ENCODE peak calls at places on chromosome 1, in six cellular contexts. G, V, C, O, U and Y are unnamed samples.

GRCh38 chr1:27658951-27659496 is 13.0 kb downstream of the IFI6 start:
- DNase-seq in V (no peak), U (no peak), C (peak), G (peak), O (no peak), Y (no peak)

GRCh38 chr1:117657031-117657430 is 51.2 kb downstream of the TENT5C start:
- DNase-seq in V (no peak), U (no peak), O (peak), C (peak), G (peak), Y (no peak)

GRCh38 chr1:222124602-222125001 is 382.7 kb upstream of the DUSP10 start:
- DNase-seq in C (no peak), O (no peak), G (no peak), V (no peak), U (no peak), Y (no peak)

GRCh38 chr1:38608202-38608864 is 251.2 kb downstream of the RRAGC start:
- DNase-seq in G (no peak), U (no peak), O (peak), C (no peak), V (no peak), Y (peak)

GRCh38 chr1:16324456-16324890 is 27.8 kb downstream of the FBXO42 start:
- DNase-seq in V (peak), O (peak), C (peak), G (peak), U (no peak), Y (no peak)

GRCh38 chr1:155389831-155390230 is 69.1 kb downstream of the RUSC1 start:
- DNase-seq in G (no peak), U (no peak), C (no peak), V (no peak), O (peak), Y (no peak)

GRCh38 chr1:241770115-241770514 is 77.9 kb upstream of the EXO1 start:
- DNase-seq in C (no peak), G (no peak), U (no peak), O (no peak), V (no peak), Y (no peak)

GRCh38 chr1:1806890-1807289 is 28.6 kb upstream of the NADK start:
- DNase-seq in V (no peak), G (no peak), U (no peak), O (no peak), C (peak), Y (no peak)

GRCh38 chr1:26705788-26706237 is 10.0 kb downstream of the ARID1A start:
- DNase-seq in V (no peak), O (peak), G (peak), U (no peak), C (peak), Y (peak)

GRCh38 chr1:201636581-201636980 is 97.7 kb downstream of the NAV1 start:
- DNase-seq in U (no peak), O (peak), V (no peak), G (no peak), C (peak), Y (no peak)

GRCh38 chr1:37107153-37107552 is 72.8 kb upstream of the GRIK3 start:
- DNase-seq in U (no peak), C (no peak), V (no peak), G (no peak), O (no peak), Y (no peak)

GRCh38 chr1:23559136-23559984 is at the start of gene ID3:
- DNase-seq in U (peak), C (peak), V (peak), G (peak), O (peak), Y (peak)

GRCh38 chr1:202081992-202082391 is 40.7 kb upstream of the GPR37L1 start:
- DNase-seq in O (peak), G (no peak), U (no peak), C (no peak), V (no peak), Y (no peak)

GRCh38 chr1:204344665-204345064 is 15.1 kb downstream of the PLEKHA6 start:
- DNase-seq in V (no peak), O (no peak), C (no peak), U (no peak), G (no peak), Y (no peak)

GRCh38 chr1:117842408-117843170 is 86.8 kb downstream of the GDAP2 start:
- DNase-seq in V (no peak), U (no peak), O (peak), G (no peak), C (no peak), Y (no peak)

GRCh38 chr1:234396871-234397270 is 23.6 kb downstream of the COA6 start:
- DNase-seq in C (no peak), V (no peak), U (no peak), O (no peak), G (no peak), Y (no peak)

GRCh38 chr1:50123071-50123470 is 14.4 kb downstream of the ELAVL4 start:
- DNase-seq in C (no peak), O (no peak), V (no peak), G (no peak), U (no peak), Y (no peak)

GRCh38 chr1:11295905-11296304 is 22.9 kb downstream of the UBIAD1 start:
- DNase-seq in O (no peak), G (no peak), C (no peak), V (no peak), U (no peak), Y (no peak)
- TF ChIP-seq CTCF in O (no peak), G (no peak), C (no peak), V (no peak), U (no peak), Y (no peak)

GRCh38 chr1:87451229-87451900 is 122.7 kb downstream of the LMO4 start:
- DNase-seq in O (peak), C (peak), V (no peak), G (no peak), U (no peak), Y (no peak)

GRCh38 chr1:87450136-87450535 is 121.5 kb downstream of the LMO4 start:
- DNase-seq in C (no peak), G (no peak), O (no peak), U (no peak), V (no peak), Y (no peak)

GRCh38 chr1:87449348-87449963 is 120.8 kb downstream of the LMO4 start:
- DNase-seq in U (peak), O (peak), V (no peak), C (peak), G (no peak), Y (no peak)

GRCh38 chr1:87452648-87453047 is 124.0 kb downstream of the LMO4 start:
- DNase-seq in U (no peak), O (no peak), G (no peak), C (no peak), V (no peak), Y (no peak)

DNA sequence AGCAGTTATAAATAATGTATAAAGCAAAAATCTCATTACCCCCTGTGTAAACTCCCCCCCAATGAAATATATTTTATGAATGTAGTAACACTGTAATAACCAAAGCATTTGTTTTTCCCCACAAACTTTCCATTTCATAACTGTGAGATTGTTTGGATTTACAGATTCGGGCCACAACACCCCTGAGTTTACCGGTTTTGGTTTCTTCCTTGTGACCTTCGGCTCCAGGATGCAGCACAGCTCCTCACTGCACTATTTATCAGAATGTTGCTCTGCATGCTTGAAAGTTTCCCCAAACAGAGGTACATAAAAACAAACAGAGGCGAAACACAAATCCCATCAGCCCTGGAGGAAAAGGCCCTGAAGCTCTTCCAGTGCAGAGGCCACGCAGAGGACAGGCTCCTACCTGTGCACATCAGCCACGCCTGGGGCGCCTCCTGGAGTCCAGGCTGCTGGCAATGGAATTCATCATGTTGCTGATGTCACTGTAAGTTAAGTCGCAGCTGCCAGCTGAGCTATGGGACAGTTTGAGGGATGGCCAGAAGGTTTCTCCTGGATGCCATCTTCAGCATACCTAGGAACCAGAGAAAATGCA is 122.0 kb downstream of the LMO4 start:
- DNase-seq in O (no peak), G (no peak), C (no peak), U (no peak), V (no peak), Y (no peak)
- TF ChIP-seq CTCF in O (peak), G (no peak), C (no peak), U (no peak), V (no peak), Y (no peak)

GRCh38 chr1:8016244-8017241 is 9.6 kb downstream of the ERRFI1 start:
- DNase-seq in O (peak), C (no peak), V (no peak), U (no peak), G (no peak), Y (no peak)
- TF ChIP-seq CTCF in O (no peak), C (no peak), V (no peak), U (no peak), G (no peak), Y (no peak)

DNA sequence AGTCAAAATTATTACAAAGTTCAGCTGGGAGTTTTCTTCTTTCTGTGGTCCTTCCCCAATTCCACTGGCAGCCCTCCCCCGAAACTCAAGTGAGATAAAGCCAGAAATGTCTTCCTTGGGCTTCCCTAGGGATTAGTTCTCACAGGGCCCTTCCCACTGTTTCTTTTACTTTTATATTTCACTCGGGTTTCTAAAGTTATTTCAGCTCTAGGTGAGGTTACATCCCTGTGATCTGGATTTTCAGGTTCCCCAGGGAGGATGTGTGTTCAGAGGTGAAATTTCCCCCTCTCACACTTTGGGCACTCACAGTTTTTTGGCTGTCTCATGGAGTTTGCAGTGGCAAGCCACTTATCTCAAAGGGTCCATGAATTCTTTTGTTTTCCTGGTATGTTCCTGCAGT is 77.3 kb downstream of the DRAM2 start:
- DNase-seq in C (no peak), V (no peak), U (no peak), O (no peak), G (no peak), Y (no peak)
- TF ChIP-seq CTCF in C (no peak), V (no peak), U (no peak), O (no peak), G (no peak), Y (no peak)

GRCh38 chr1:7345516-7345915 is 425.6 kb upstream of the VAMP3 start:
- DNase-seq in C (no peak), V (no peak), G (no peak), U (no peak), O (no peak), Y (no peak)
- TF ChIP-seq CTCF in C (no peak), V (no peak), G (no peak), U (no peak), O (no peak), Y (no peak)